ENCODE peak calls at places on chromosomes 3 and 15, in ten cellular contexts. S, I, Q, J, M, U, D, F, C and H are unnamed samples.

GRCh38 chr3:38574411-38575278 is 74.8 kb downstream of the SCN5A start:
- DNase-seq in S (no peak), I (no peak), Q (no peak), J (no peak), M (no peak), U (no peak), D (no peak), F (no peak), C (no peak), H (peak)

GRCh38 chr15:40815042-40815678 is 7.9 kb upstream of the DNAJC17 start:
- DNase-seq in S (no peak), I (no peak), Q (no peak), J (no peak), M (no peak), U (no peak), D (no peak), F (no peak), C (no peak), H (no peak)

GRCh38 chr15:89457086-89457485 is 39.3 kb downstream of the RHCG start:
- DNase-seq in S (no peak), I (no peak), Q (no peak), J (no peak), M (no peak), U (peak), D (no peak), F (no peak), C (peak), H (peak)

GRCh38 chr3:13886593-13887129 is 6.8 kb upstream of the WNT7A start:
- DNase-seq in S (no peak), I (no peak), Q (no peak), J (no peak), M (no peak), U (no peak), D (no peak), F (no peak), C (no peak), H (no peak)

GRCh38 chr3:159764211-159765024 is 224.2 kb upstream of the IL12A start:
- DNase-seq in S (no peak), I (peak), Q (no peak), J (peak), M (no peak), U (no peak), D (no peak), F (peak), C (no peak), H (peak)

GRCh38 chr3:98980915-98981596 is 79.6 kb upstream of the DCBLD2 start:
- DNase-seq in S (no peak), I (no peak), Q (no peak), J (no peak), M (no peak), U (peak), D (no peak), F (no peak), C (peak), H (peak)

GRCh38 chr15:20346082-20346805 is 195.4 kb downstream of the GOLGA6L6 start:
- DNase-seq in S (no peak), I (no peak), Q (no peak), J (no peak), M (no peak), U (no peak), D (no peak), F (no peak), C (no peak), H (no peak)

GRCh38 chr15:29182590-29182989 is 87.0 kb downstream of the NSMCE3 start:
- DNase-seq in S (no peak), I (no peak), Q (no peak), J (no peak), M (no peak), U (peak), D (no peak), F (no peak), C (no peak), H (no peak)

GRCh38 chr3:182388506-182388905 is 404.8 kb upstream of the ATP11B start:
- DNase-seq in S (no peak), I (no peak), Q (no peak), J (no peak), M (no peak), U (no peak), D (no peak), F (no peak), C (no peak), H (no peak)

GRCh38 chr15:37099321-37100108 is 834 bp downstream of the MEIS2 start:
- DNase-seq in S (no peak), I (no peak), Q (no peak), J (no peak), M (no peak), U (no peak), D (no peak), F (no peak), C (peak), H (peak)

GRCh38 chr3:134904796-134905646 is 110.0 kb downstream of the EPHB1 start:
- DNase-seq in S (no peak), I (no peak), Q (no peak), J (no peak), M (no peak), U (no peak), D (no peak), F (no peak), C (no peak), H (no peak)

GRCh38 chr15:55770261-55770660 is 27.3 kb upstream of the PRTG start:
- DNase-seq in S (no peak), I (no peak), Q (no peak), J (peak), M (no peak), U (no peak), D (no peak), F (no peak), C (peak), H (no peak)

GRCh38 chr3:183172051-183172639 is 9.6 kb upstream of the LAMP3 start:
- DNase-seq in S (no peak), I (no peak), Q (no peak), J (no peak), M (no peak), U (no peak), D (no peak), F (no peak), C (no peak), H (no peak)

GRCh38 chr3:66196633-66197032 is 24.2 kb upstream of the SLC25A26 start:
- DNase-seq in S (no peak), I (no peak), Q (no peak), J (no peak), M (no peak), U (no peak), D (no peak), F (no peak), C (no peak), H (peak)